ENCODE peak calls at places on chromosomes 13 and 19, in eight cellular contexts. F is CD8-positive, alpha-beta T cell; Z is lung; H is K562; A is fibroblast of lung; B is GM12878; Y is CD8-positive, alpha-beta memory T cell; C is BJ. M is an unnamed sample.

GRCh38 chr13:103788061-103788652 is 721.9 kb upstream of the SLC10A2 start:
- DNase-seq in H (no peak), A (no peak), C (no peak), F (no peak), Y (no peak), B (no peak), Z (no peak), M (no peak)

GRCh38 chr19:18684642-18684993 is 1.1 kb downstream of the CRTC1 start:
- DNase-seq in F (no peak), A (no peak), Y (no peak), Z (no peak), C (no peak), B (no peak), H (no peak), M (no peak)

GRCh38 chr19:50357178-50358100 is 8.0 kb downstream of the NAPSA start:
- DNase-seq in B (peak; percentile 46), H (peak; percentile 75), Z (peak; percentile 82), C (no peak), F (peak; percentile 87), A (peak; percentile 47), Y (peak; percentile 83), M (peak; percentile 83)

GRCh38 chr19:27890206-27890605 is 1322.7 kb downstream of the UQCRFS1 start:
- DNase-seq in Z (no peak), C (no peak), Y (no peak), A (no peak), F (no peak), H (no peak), B (no peak), M (no peak)

GRCh38 chr13:31920301-31920818 is 111.2 kb upstream of the FRY start:
- DNase-seq in H (no peak), Z (no peak), Y (no peak), C (no peak), A (no peak), F (no peak), B (no peak), M (no peak)

GRCh38 chr13:106873810-106874209 is 305.9 kb upstream of the ARGLU1 start:
- DNase-seq in H (no peak), Z (no peak), B (no peak), F (no peak), A (no peak), Y (no peak), C (no peak), M (no peak)

GRCh38 chr13:71864981-71865857 is 1.8 kb downstream of the DACH1 start:
- DNase-seq in H (no peak), Y (no peak), A (peak; percentile 32), Z (peak; percentile 32), C (no peak), F (no peak), B (no peak), M (peak; percentile 59)

GRCh38 chr13:42847891-42848663 is 66.7 kb downstream of the FAM216B start:
- DNase-seq in H (no peak), F (no peak), A (no peak), C (no peak), B (no peak), Y (no peak), Z (no peak), M (no peak)

GRCh38 chr19:56155124-56155687 is 14.1 kb downstream of the ZNF444 start:
- DNase-seq in C (no peak), Y (no peak), Z (no peak), F (no peak), H (peak; percentile 47), B (no peak), A (no peak), M (no peak)

GRCh38 chr19:47797996-47798903 is 6.1 kb downstream of the TPRX1 start:
- DNase-seq in B (no peak), Z (no peak), H (no peak), A (no peak), F (no peak), C (no peak), Y (no peak), M (no peak)

GRCh38 chr13:21336609-21337008 is 122.5 kb downstream of the ZDHHC20 start:
- DNase-seq in B (no peak), H (no peak), Y (no peak), A (no peak), F (no peak), Z (no peak), C (no peak), M (no peak)

GRCh38 chr13:112842343-112842856 is 126.6 kb upstream of the MCF2L start:
- DNase-seq in F (no peak), Z (no peak), H (no peak), Y (no peak), C (no peak), B (no peak), A (peak; percentile 33), M (no peak)

GRCh38 chr19:7440188-7440975 is 48.5 kb downstream of the PEX11G start:
- DNase-seq in F (no peak), H (no peak), A (no peak), Z (no peak), Y (no peak), B (no peak), C (no peak), M (no peak)

GRCh38 chr19:5628470-5628869 is 5.6 kb downstream of the SAFB start:
- DNase-seq in Y (no peak), H (no peak), B (no peak), A (peak; percentile 70), Z (no peak), F (no peak), C (no peak), M (no peak)

GRCh38 chr19:11401808-11402543 is 17.1 kb downstream of the RGL3 start:
- DNase-seq in H (no peak), A (no peak), Z (no peak), C (no peak), F (no peak), B (no peak), Y (no peak), M (no peak)

GRCh38 chr19:11400695-11401291 is 16.7 kb upstream of the EPOR start:
- DNase-seq in F (no peak), B (no peak), Z (no peak), H (peak; percentile 37), C (no peak), A (no peak), Y (no peak), M (no peak)

GRCh38 chr19:11404588-11405258 is 14.4 kb downstream of the RGL3 start:
- DNase-seq in H (no peak), B (no peak), A (no peak), C (no peak), Y (no peak), F (no peak), Z (no peak), M (no peak)

GRCh38 chr19:11397089-11397610 is 13.0 kb upstream of the EPOR start:
- DNase-seq in Y (no peak), B (no peak), A (no peak), H (no peak), C (no peak), Z (no peak), F (no peak), M (no peak)

GRCh38 chr19:11399667-11400066 is 15.6 kb upstream of the EPOR start:
- DNase-seq in Z (no peak), H (no peak), F (no peak), C (no peak), B (no peak), Y (no peak), A (no peak), M (no peak)
- H3K36me3 ChIP-seq in Z (peaks cover 14% of the 10 kb centered on the region), H (no peaks in the 10 kb centered on the region), F (no peaks in the 10 kb centered on the region), C (no peaks in the 10 kb centered on the region), B (no peaks in the 10 kb centered on the region), Y (no peaks in the 10 kb centered on the region), A (no peaks in the 10 kb centered on the region), M (no peaks in the 10 kb centered on the region)

DNA sequence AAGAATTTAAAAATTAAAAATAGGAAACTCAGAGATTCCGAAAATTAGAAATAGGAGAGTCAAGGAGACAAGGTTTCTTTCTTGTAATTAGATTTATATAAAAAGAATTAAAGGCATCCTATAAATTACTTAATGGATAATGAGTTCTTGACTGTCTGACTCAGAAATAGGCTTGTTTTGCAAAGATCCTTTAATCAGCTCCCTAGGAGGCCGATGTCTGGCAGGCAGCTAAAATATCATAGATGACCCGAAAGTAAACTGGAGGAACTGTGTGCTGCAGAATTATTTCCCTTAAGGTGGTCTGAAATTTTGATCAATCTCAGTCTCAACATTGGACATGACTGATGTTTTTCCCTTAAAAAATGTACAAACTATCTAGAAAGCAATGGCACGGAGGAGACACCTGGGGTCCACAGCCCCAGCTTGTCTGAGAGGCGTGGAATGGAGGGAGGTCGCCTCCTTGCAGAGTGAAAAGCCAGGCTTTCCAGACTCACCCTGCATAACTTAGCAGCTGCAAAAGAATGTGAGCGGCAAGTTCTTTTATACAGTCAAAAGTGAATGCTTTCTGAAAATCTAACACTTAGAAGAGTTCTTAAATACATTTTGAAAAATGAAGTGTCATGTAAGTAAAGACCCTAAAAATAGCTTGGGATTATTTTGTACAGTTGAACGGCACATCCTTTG is 44.7 kb downstream of the MBNL2 start:
- DNase-seq in Z (no peak), C (no peak), B (no peak), A (peak; percentile 65), Y (no peak), F (no peak), H (no peak), M (no peak)
- H3K4me3 ChIP-seq in Z (no peak overlapping the region), C (no peak overlapping the region), B (no peak overlapping the region), A (no peak overlapping the region), Y (no peak overlapping the region), F (no peak overlapping the region), H (no peak overlapping the region), M (no peak overlapping the region)

DNA sequence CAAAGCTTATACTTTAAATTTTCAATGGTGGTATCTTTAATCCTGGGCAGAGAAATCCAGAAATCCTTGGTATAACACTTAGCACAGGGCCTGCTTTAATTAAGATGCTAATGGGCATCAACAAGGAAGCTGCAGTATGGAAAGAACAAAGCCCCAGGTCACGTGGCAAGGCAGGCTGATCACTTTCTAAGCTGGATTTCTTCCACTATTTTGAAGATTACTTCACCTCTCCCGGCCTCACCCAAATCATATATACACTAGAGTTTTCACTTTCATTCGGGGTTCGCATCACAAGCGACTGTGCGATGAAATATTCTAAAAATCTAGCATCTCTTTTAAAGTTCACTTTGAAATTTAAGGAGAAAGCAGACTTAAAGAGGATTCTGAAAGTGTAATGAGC is 71.8 kb downstream of the STARD13 start:
- DNase-seq in H (no peak), F (no peak), Z (no peak), Y (no peak), A (peak; percentile 66), C (no peak), B (no peak), M (peak; percentile 15)
- H3K36me3 ChIP-seq in H (no peaks in the 10 kb centered on the region), F (no peaks in the 10 kb centered on the region), Z (no peaks in the 10 kb centered on the region), Y (no peaks in the 10 kb centered on the region), A (no peaks in the 10 kb centered on the region), C (peaks cover 2% of the 10 kb centered on the region), B (no peaks in the 10 kb centered on the region), M (no peaks in the 10 kb centered on the region)

GRCh38 chr19:14267224-14267741 is 61.3 kb upstream of the ADGRL1 start:
- DNase-seq in C (no peak), Y (no peak), F (no peak), Z (no peak), H (no peak), A (no peak), B (no peak), M (no peak)

DNA sequence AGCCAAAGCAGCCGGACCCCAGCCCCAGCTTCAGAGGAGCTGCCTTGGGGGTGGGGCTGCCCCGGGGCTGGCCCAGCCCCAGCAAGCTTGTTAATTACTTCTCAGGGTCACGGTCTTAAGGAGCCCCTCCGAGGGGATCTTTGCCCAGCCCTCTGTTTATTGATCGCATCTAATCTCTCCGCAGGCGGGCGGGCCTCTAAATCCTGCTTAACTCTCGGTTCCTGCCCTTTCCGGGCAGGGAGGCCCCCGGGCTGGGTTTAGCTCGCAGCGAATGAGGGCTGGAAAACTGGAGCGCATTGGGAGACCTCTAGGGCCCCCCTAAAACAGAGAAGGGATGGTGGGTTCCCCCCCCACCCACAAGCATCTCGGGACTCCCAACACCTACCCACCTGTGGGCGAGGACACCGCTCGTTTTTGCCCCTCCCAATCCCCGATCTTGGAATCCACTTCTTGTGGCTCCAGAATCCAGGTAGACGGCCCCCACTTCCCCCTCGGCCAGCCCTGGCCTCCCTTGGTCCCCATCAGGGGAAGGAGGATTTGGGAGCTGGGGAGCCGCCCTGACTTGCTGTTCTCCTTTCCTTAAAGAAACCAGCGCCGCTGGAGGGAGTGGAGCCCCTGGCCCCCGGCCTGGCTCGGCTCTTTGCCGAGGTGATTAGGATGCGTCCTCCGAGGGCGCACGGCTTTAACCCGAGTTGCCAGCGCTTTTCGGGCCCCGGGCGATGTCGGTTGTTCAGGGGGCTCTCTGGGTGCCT is 59.5 kb upstream of the ADGRL1 start:
- DNase-seq in Y (no peak), F (no peak), Z (no peak), H (peak; percentile 8), C (no peak), A (no peak), B (no peak), M (no peak)
- H3K4me3 ChIP-seq in Y (no peak overlapping the region), F (no peak overlapping the region), Z (no peak overlapping the region), H (no peak overlapping the region), C (no peak overlapping the region), A (no peak overlapping the region), B (no peak overlapping the region), M (no peak overlapping the region)

M was measured in HAP-1.